ENCODE peak calls at places on chromosomes 2 and 18, in five cellular contexts. V, T, F, W and A are unnamed samples.

GRCh38 chr18:12347895-12348294 is 29.1 kb downstream of the AFG3L2 start:
- DNase-seq in W (no peak), V (no peak), T (no peak), F (no peak), A (no peak)

GRCh38 chr18:57900906-57901305 is 97.8 kb upstream of the ATP8B1 start:
- DNase-seq in V (no peak), F (no peak), T (no peak), W (no peak), A (no peak)

GRCh38 chr2:98903767-98904485 is 32.1 kb downstream of the CRACDL start:
- DNase-seq in T (no peak), W (no peak), F (peak; percentile 46), V (peak; percentile 16), A (no peak)

GRCh38 chr2:47056374-47056773 is 98.7 kb downstream of the STPG4 start:
- DNase-seq in V (no peak), T (peak; percentile 82), W (no peak), F (no peak), A (peak; percentile 94)

GRCh38 chr2:169796441-169796840 is 2.2 kb upstream of the SSB start:
- DNase-seq in F (no peak), W (no peak), T (no peak), V (no peak), A (no peak)

GRCh38 chr2:121649402-121649651 is at the start of gene CLASP1:
- DNase-seq in T (peak; percentile 97), W (peak; percentile 91), F (peak; percentile 97), V (peak; percentile 98), A (peak; percentile 98)

GRCh38 chr18:24616638-24617037 is 156.2 kb downstream of the HRH4 start:
- DNase-seq in T (no peak), W (no peak), F (peak; percentile 9), V (peak; percentile 21), A (no peak)

GRCh38 chr18:44946529-44947113 is 265.9 kb downstream of the SETBP1 start:
- DNase-seq in F (peak; percentile 85), V (no peak), T (no peak), W (no peak), A (no peak)

GRCh38 chr2:80473069-80473468 is 168.5 kb upstream of the LRRTM1 start:
- DNase-seq in W (no peak), T (no peak), V (no peak), F (no peak), A (no peak)

GRCh38 chr2:107338059-107338458 is 452.1 kb upstream of the ST6GAL2 start:
- DNase-seq in T (no peak), F (no peak), W (no peak), V (no peak), A (no peak)

GRCh38 chr2:37837576-37838335 is 87.3 kb upstream of the RMDN2 start:
- DNase-seq in V (no peak), T (peak; percentile 32), W (no peak), F (no peak), A (no peak)

GRCh38 chr2:60849165-60849564 is 32.2 kb upstream of the REL start:
- DNase-seq in W (no peak), T (no peak), V (no peak), F (no peak), A (peak; percentile 27)

GRCh38 chr2:1081411-1082225 is 131.0 kb downstream of the SNTG2 start:
- DNase-seq in F (peak; percentile 30), V (no peak), W (no peak), T (no peak), A (peak; percentile 65)

GRCh38 chr18:23631746-23632145 is 31.0 kb downstream of the ANKRD29 start:
- DNase-seq in V (peak; percentile 64), W (no peak), T (no peak), F (no peak), A (no peak)

GRCh38 chr2:176419591-176420071 is 150.4 kb downstream of the MTX2 start:
- DNase-seq in V (no peak), T (peak; percentile 64), W (no peak), F (no peak), A (peak; percentile 82)

GRCh38 chr2:185537689-185538088 is 200.9 kb upstream of the FSIP2 start:
- DNase-seq in F (no peak), T (no peak), V (no peak), W (no peak), A (no peak)

GRCh38 chr2:216665240-216665639 is 30.1 kb downstream of the IGFBP5 start:
- DNase-seq in F (no peak), V (peak; percentile 63), W (no peak), T (no peak), A (peak; percentile 34)

GRCh38 chr2:186995092-186995491 is 146.1 kb upstream of the ZSWIM2 start:
- DNase-seq in W (no peak), V (no peak), F (no peak), T (no peak), A (peak; percentile 22)

GRCh38 chr2:10204326-10205200 is 82.0 kb downstream of the RRM2 start:
- DNase-seq in T (peak; percentile 12), V (no peak), F (peak; percentile 37), W (no peak), A (peak; percentile 35)

GRCh38 chr18:25896178-25896780 is 194.1 kb downstream of the SS18 start:
- DNase-seq in F (peak; percentile 78), W (no peak), T (peak; percentile 44), V (peak; percentile 16), A (peak; percentile 61)

GRCh38 chr2:74759991-74760390 is 73.9 kb upstream of the HK2 start:
- DNase-seq in T (no peak), W (no peak), F (no peak), V (no peak), A (no peak)

GRCh38 chr2:2834105-2834504 is 503.0 kb upstream of the MYT1L start:
- DNase-seq in T (no peak), V (no peak), F (no peak), W (no peak), A (no peak)

GRCh38 chr2:11675423-11676112 is 5.6 kb upstream of the NTSR2 start:
- DNase-seq in V (no peak), F (no peak), W (no peak), T (no peak), A (no peak)

GRCh38 chr2:188381614-188382013 is 89.9 kb downstream of the GULP1 start:
- DNase-seq in F (peak; percentile 19), W (no peak), T (peak; percentile 71), V (no peak), A (peak; percentile 6)

GRCh38 chr18:62991959-62992358 is 276.6 kb downstream of the PHLPP1 start:
- DNase-seq in T (no peak), F (no peak), W (no peak), V (no peak), A (no peak)

GRCh38 chr18:48804856-48805610 is 145.7 kb downstream of the SMAD7 start:
- DNase-seq in V (no peak), W (no peak), T (no peak), F (no peak), A (no peak)

GRCh38 chr2:237575869-237576862 is 9.8 kb downstream of the PRLH start:
- DNase-seq in W (no peak), V (no peak), T (no peak), F (no peak), A (no peak)

GRCh38 chr2:236731767-236732580 is 162.3 kb downstream of the ACKR3 start:
- DNase-seq in T (no peak), F (no peak), V (peak; percentile 75), W (no peak), A (peak; percentile 86)